ENCODE peak calls at places on chromosomes 6 and 20, in six cellular contexts. R, F, P, Z, N and Y are unnamed samples.

GRCh38 chr6:99219788-99220187 is 129.7 kb downstream of the FAXC start:
- DNase-seq in N (no peak), P (peak), Z (peak), F (no peak), R (no peak), Y (no peak)

GRCh38 chr20:39910536-39910935 is 778.5 kb downstream of the MAFB start:
- DNase-seq in P (no peak), Z (peak), R (no peak), F (no peak), N (no peak), Y (no peak)

GRCh38 chr6:5989141-5989723 is 17.5 kb downstream of the NRN1 start:
- DNase-seq in N (no peak), Z (no peak), R (no peak), F (no peak), P (no peak), Y (no peak)

GRCh38 chr6:44475417-44475778 is 87.9 kb downstream of the CDC5L start:
- DNase-seq in N (no peak), R (no peak), Z (no peak), F (no peak), P (no peak), Y (no peak)

GRCh38 chr20:35271904-35272303 is 6.0 kb downstream of the MMP24OS start:
- DNase-seq in R (no peak), F (no peak), Z (peak), P (no peak), N (peak), Y (no peak)

GRCh38 chr6:120363429-120363828 is 970.9 kb downstream of the TBC1D32 start:
- DNase-seq in N (no peak), R (no peak), F (no peak), Z (no peak), P (no peak), Y (no peak)

GRCh38 chr20:24657878-24658620 is 188.6 kb downstream of the SYNDIG1 start:
- DNase-seq in R (no peak), Z (peak), F (no peak), N (no peak), P (no peak), Y (peak)

GRCh38 chr6:44234101-44235090 is 11.0 kb downstream of the SLC29A1 start:
- DNase-seq in F (peak), P (no peak), N (peak), Z (peak), R (peak), Y (peak)

GRCh38 chr6:166862287-166862977 is 93.9 kb downstream of the RNASET2 start:
- DNase-seq in Z (peak), F (no peak), R (no peak), N (peak), P (peak), Y (no peak)